ENCODE peak calls at places on chromosomes 11 and 22, in ten cellular contexts. One of them, this sample, is unnamed.

GRCh38 chr11:122062763-122063162 is 53.3 kb downstream of the BLID start:
- DNase-seq in T-helper 2 cell: no peak
- DNase-seq in ELR: no peak
- DNase-seq in lower lobe of right lung: no peak
- DNase-seq in heart right ventricle: no peak
- DNase-seq in effector memory CD4-positive, alpha-beta T cell: no peak
- DNase-seq in NCI-H1694 treated with DMSO at 0.1 percent for 48 hours: no peak
- DNase-seq in stimulated activated CD8-positive, alpha-beta memory T cell treated with anti-CD3 and anti-CD28 coated beads, Interleukin-15, amount 100 ng/mL, for 1 hour: no peak
- DNase-seq in PC-3: no peak
- DNase-seq in Kasumi-1: no peak
- DNase-seq in this sample: no peak

GRCh38 chr11:71238941-71239340 is 13.4 kb downstream of the SHANK2 start:
- DNase-seq in lower lobe of right lung: no peak
- DNase-seq in NCI-H1694 treated with DMSO at 0.1 percent for 48 hours: no peak
- DNase-seq in stimulated activated CD8-positive, alpha-beta memory T cell treated with anti-CD3 and anti-CD28 coated beads, Interleukin-15, amount 100 ng/mL, for 1 hour: no peak
- DNase-seq in PC-3: no peak
- DNase-seq in heart right ventricle: no peak
- DNase-seq in effector memory CD4-positive, alpha-beta T cell: no peak
- DNase-seq in Kasumi-1: no peak
- DNase-seq in ELR: no peak
- DNase-seq in T-helper 2 cell: no peak
- DNase-seq in this sample: no peak

GRCh38 chr11:688681-689080 is 6.3 kb downstream of the DEAF1 start:
- DNase-seq in NCI-H1694 treated with DMSO at 0.1 percent for 48 hours: no peak
- DNase-seq in stimulated activated CD8-positive, alpha-beta memory T cell treated with anti-CD3 and anti-CD28 coated beads, Interleukin-15, amount 100 ng/mL, for 1 hour: no peak
- DNase-seq in T-helper 2 cell: no peak
- DNase-seq in ELR: no peak
- DNase-seq in PC-3: no peak
- DNase-seq in Kasumi-1: peak
- DNase-seq in heart right ventricle: no peak
- DNase-seq in lower lobe of right lung: no peak
- DNase-seq in effector memory CD4-positive, alpha-beta T cell: no peak
- DNase-seq in this sample: no peak

GRCh38 chr22:42262964-42263363 is 7.5 kb downstream of the TCF20 start:
- DNase-seq in Kasumi-1: no peak
- DNase-seq in NCI-H1694 treated with DMSO at 0.1 percent for 48 hours: no peak
- DNase-seq in heart right ventricle: no peak
- DNase-seq in effector memory CD4-positive, alpha-beta T cell: no peak
- DNase-seq in ELR: no peak
- DNase-seq in T-helper 2 cell: no peak
- DNase-seq in lower lobe of right lung: no peak
- DNase-seq in PC-3: no peak
- DNase-seq in stimulated activated CD8-positive, alpha-beta memory T cell treated with anti-CD3 and anti-CD28 coated beads, Interleukin-15, amount 100 ng/mL, for 1 hour: no peak
- DNase-seq in this sample: no peak

GRCh38 chr22:17057959-17058814 is 26.6 kb upstream of the IL17RA start:
- DNase-seq in ELR: peak
- DNase-seq in NCI-H1694 treated with DMSO at 0.1 percent for 48 hours: peak
- DNase-seq in T-helper 2 cell: peak
- DNase-seq in heart right ventricle: peak
- DNase-seq in lower lobe of right lung: peak
- DNase-seq in effector memory CD4-positive, alpha-beta T cell: no peak
- DNase-seq in stimulated activated CD8-positive, alpha-beta memory T cell treated with anti-CD3 and anti-CD28 coated beads, Interleukin-15, amount 100 ng/mL, for 1 hour: peak
- DNase-seq in Kasumi-1: peak
- DNase-seq in PC-3: peak
- DNase-seq in this sample: peak

GRCh38 chr22:44746061-44746789 is 6.2 kb upstream of the ARHGAP8 start:
- DNase-seq in NCI-H1694 treated with DMSO at 0.1 percent for 48 hours: no peak
- DNase-seq in ELR: no peak
- DNase-seq in lower lobe of right lung: no peak
- DNase-seq in PC-3: no peak
- DNase-seq in heart right ventricle: no peak
- DNase-seq in T-helper 2 cell: no peak
- DNase-seq in effector memory CD4-positive, alpha-beta T cell: no peak
- DNase-seq in stimulated activated CD8-positive, alpha-beta memory T cell treated with anti-CD3 and anti-CD28 coated beads, Interleukin-15, amount 100 ng/mL, for 1 hour: no peak
- DNase-seq in Kasumi-1: no peak
- DNase-seq in this sample: no peak

GRCh38 chr11:95337972-95338429 is 107.0 kb upstream of the SESN3 start:
- DNase-seq in T-helper 2 cell: no peak
- DNase-seq in Kasumi-1: no peak
- DNase-seq in ELR: no peak
- DNase-seq in lower lobe of right lung: no peak
- DNase-seq in NCI-H1694 treated with DMSO at 0.1 percent for 48 hours: peak
- DNase-seq in effector memory CD4-positive, alpha-beta T cell: no peak
- DNase-seq in stimulated activated CD8-positive, alpha-beta memory T cell treated with anti-CD3 and anti-CD28 coated beads, Interleukin-15, amount 100 ng/mL, for 1 hour: no peak
- DNase-seq in PC-3: no peak
- DNase-seq in heart right ventricle: no peak
- DNase-seq in this sample: no peak

GRCh38 chr22:40618400-40618799 is 18.1 kb downstream of the MRTFA start:
- DNase-seq in Kasumi-1: no peak
- DNase-seq in heart right ventricle: no peak
- DNase-seq in NCI-H1694 treated with DMSO at 0.1 percent for 48 hours: no peak
- DNase-seq in ELR: no peak
- DNase-seq in T-helper 2 cell: no peak
- DNase-seq in effector memory CD4-positive, alpha-beta T cell: no peak
- DNase-seq in PC-3: no peak
- DNase-seq in stimulated activated CD8-positive, alpha-beta memory T cell treated with anti-CD3 and anti-CD28 coated beads, Interleukin-15, amount 100 ng/mL, for 1 hour: no peak
- DNase-seq in lower lobe of right lung: no peak
- DNase-seq in this sample: no peak

GRCh38 chr11:72607101-72607468 is 67.1 kb downstream of the PDE2A start:
- DNase-seq in NCI-H1694 treated with DMSO at 0.1 percent for 48 hours: no peak
- DNase-seq in stimulated activated CD8-positive, alpha-beta memory T cell treated with anti-CD3 and anti-CD28 coated beads, Interleukin-15, amount 100 ng/mL, for 1 hour: no peak
- DNase-seq in heart right ventricle: no peak
- DNase-seq in PC-3: no peak
- DNase-seq in T-helper 2 cell: no peak
- DNase-seq in Kasumi-1: peak
- DNase-seq in ELR: no peak
- DNase-seq in effector memory CD4-positive, alpha-beta T cell: no peak
- DNase-seq in lower lobe of right lung: no peak
- DNase-seq in this sample: no peak

GRCh38 chr11:21323617-21324016 is 654.2 kb downstream of the NELL1 start:
- DNase-seq in effector memory CD4-positive, alpha-beta T cell: no peak
- DNase-seq in ELR: no peak
- DNase-seq in lower lobe of right lung: no peak
- DNase-seq in stimulated activated CD8-positive, alpha-beta memory T cell treated with anti-CD3 and anti-CD28 coated beads, Interleukin-15, amount 100 ng/mL, for 1 hour: no peak
- DNase-seq in Kasumi-1: no peak
- DNase-seq in T-helper 2 cell: no peak
- DNase-seq in heart right ventricle: no peak
- DNase-seq in PC-3: no peak
- DNase-seq in NCI-H1694 treated with DMSO at 0.1 percent for 48 hours: no peak
- DNase-seq in this sample: no peak

GRCh38 chr11:75773595-75774353 is 5.2 kb downstream of the DGAT2 start:
- DNase-seq in effector memory CD4-positive, alpha-beta T cell: no peak
- DNase-seq in stimulated activated CD8-positive, alpha-beta memory T cell treated with anti-CD3 and anti-CD28 coated beads, Interleukin-15, amount 100 ng/mL, for 1 hour: no peak
- DNase-seq in Kasumi-1: peak
- DNase-seq in NCI-H1694 treated with DMSO at 0.1 percent for 48 hours: no peak
- DNase-seq in T-helper 2 cell: no peak
- DNase-seq in PC-3: peak
- DNase-seq in ELR: peak
- DNase-seq in heart right ventricle: no peak
- DNase-seq in lower lobe of right lung: peak
- DNase-seq in this sample: no peak

This sample was measured in breast epithelium.